ENCODE peak calls at places on chromosomes 1 and 21, in seven cellular contexts. Z is retina; A is bronchial epithelial cell; J is activated CD4-positive, alpha-beta T cell treated with anti-CD3 and anti-CD28 coated beads, Interleukin-2, amount 50 U/mL, for 24 hours; D is AG04450; K is foreskin keratinocyte; N is CD4-positive, alpha-beta T cell. W is an unnamed sample.
A peak's percentile ranks its signal among the peaks of the same experiment; 100 is the strongest.

GRCh38 chr1:41728403-41729202 is 190.1 kb downstream of the HIVEP3 start:
- DNase-seq in Z (no peak), A (no peak), J (no peak), D (no peak), K (no peak), N (no peak), W (no peak)

GRCh38 chr1:235948774-235949427 is 82.2 kb upstream of the LYST start:
- DNase-seq in Z (no peak), A (no peak), J (no peak), D (no peak), K (no peak), N (no peak), W (no peak)

GRCh38 chr21:28952686-28953085 is 40.0 kb downstream of the LTN1 start:
- DNase-seq in Z (no peak), A (peak; percentile 12), J (no peak), D (no peak), K (no peak), N (no peak), W (no peak)

GRCh38 chr1:172719066-172719627 is 60.2 kb downstream of the FASLG start:
- DNase-seq in Z (no peak), A (peak; percentile 95), J (no peak), D (no peak), K (peak; percentile 97), N (no peak), W (no peak)

GRCh38 chr1:46302091-46303037 is 1.1 kb downstream of the LRRC41 start:
- DNase-seq in Z (peak; percentile 87), A (no peak), J (peak; percentile 33), D (no peak), K (peak; percentile 22), N (peak; percentile 31), W (peak; percentile 85)

GRCh38 chr1:157249326-157249725 is 111.1 kb upstream of the ETV3 start:
- DNase-seq in Z (no peak), A (peak; percentile 48), J (no peak), D (no peak), K (peak; percentile 57), N (no peak), W (no peak)

GRCh38 chr1:229579101-229579651 is 20.7 kb upstream of the ABCB10 start:
- DNase-seq in Z (peak; percentile 59), A (no peak), J (no peak), D (no peak), K (peak; percentile 39), N (no peak), W (peak; percentile 66)

GRCh38 chr1:224914292-224914900 is 15.1 kb upstream of the DNAH14 start:
- DNase-seq in Z (no peak), A (no peak), J (no peak), D (no peak), K (no peak), N (no peak), W (no peak)

GRCh38 chr21:36718951-36719501 is 20.1 kb downstream of the SIM2 start:
- DNase-seq in Z (no peak), A (no peak), J (no peak), D (no peak), K (peak; percentile 72), N (no peak), W (no peak)